ENCODE peak calls at places on chromosome 21, in seven cellular contexts. J, Z, W, G, O, I and P are unnamed samples.
A peak's percentile ranks its signal among the peaks of the same experiment; 100 is the strongest.

GRCh38 chr21:29704719-29705118 is 235.1 kb downstream of the GRIK1 start:
- DNase-seq in O (peak; percentile 46), G (no peak), Z (no peak), J (no peak), W (no peak), I (peak; percentile 5), P (no peak)

GRCh38 chr21:27112186-27112585 is 145.3 kb upstream of the ADAMTS5 start:
- DNase-seq in O (no peak), Z (no peak), W (no peak), J (no peak), G (no peak), I (no peak), P (no peak)

GRCh38 chr21:45864436-45864835 is 117.1 kb upstream of the COL6A1 start:
- DNase-seq in G (no peak), Z (no peak), J (no peak), O (no peak), W (no peak), I (peak; percentile 39), P (no peak)

GRCh38 chr21:14376854-14377253 is 6.1 kb downstream of the HSPA13 start:
- DNase-seq in O (no peak), W (no peak), G (no peak), I (no peak), Z (no peak), J (no peak), P (no peak)

GRCh38 chr21:24205317-24205716 is 1402.0 kb downstream of the MRPL39 start:
- DNase-seq in J (no peak), O (no peak), Z (no peak), I (no peak), G (no peak), W (no peak), P (no peak)

GRCh38 chr21:30733026-30733425 is 14.0 kb downstream of the KRTAP21-2 start:
- DNase-seq in J (no peak), G (no peak), O (peak; percentile 4), W (no peak), Z (no peak), I (no peak), P (no peak)

GRCh38 chr21:45894107-45894810 is 87.3 kb upstream of the COL6A1 start:
- DNase-seq in Z (peak; percentile 75), J (no peak), O (no peak), W (peak; percentile 29), I (peak; percentile 69), G (peak; percentile 71), P (no peak)

GRCh38 chr21:31577280-31577679 is 82.2 kb upstream of the SOD1 start:
- DNase-seq in Z (no peak), I (no peak), G (no peak), O (no peak), W (no peak), J (no peak), P (no peak)

GRCh38 chr21:31176080-31176551 is 137.8 kb upstream of the KRTAP19-8 start:
- DNase-seq in Z (no peak), W (no peak), J (no peak), O (no peak), G (no peak), I (no peak), P (no peak)

GRCh38 chr21:18155508-18156193 is 89.0 kb upstream of the CHODL start:
- DNase-seq in I (no peak), G (no peak), W (no peak), O (no peak), J (no peak), Z (no peak), P (no peak)

DNA sequence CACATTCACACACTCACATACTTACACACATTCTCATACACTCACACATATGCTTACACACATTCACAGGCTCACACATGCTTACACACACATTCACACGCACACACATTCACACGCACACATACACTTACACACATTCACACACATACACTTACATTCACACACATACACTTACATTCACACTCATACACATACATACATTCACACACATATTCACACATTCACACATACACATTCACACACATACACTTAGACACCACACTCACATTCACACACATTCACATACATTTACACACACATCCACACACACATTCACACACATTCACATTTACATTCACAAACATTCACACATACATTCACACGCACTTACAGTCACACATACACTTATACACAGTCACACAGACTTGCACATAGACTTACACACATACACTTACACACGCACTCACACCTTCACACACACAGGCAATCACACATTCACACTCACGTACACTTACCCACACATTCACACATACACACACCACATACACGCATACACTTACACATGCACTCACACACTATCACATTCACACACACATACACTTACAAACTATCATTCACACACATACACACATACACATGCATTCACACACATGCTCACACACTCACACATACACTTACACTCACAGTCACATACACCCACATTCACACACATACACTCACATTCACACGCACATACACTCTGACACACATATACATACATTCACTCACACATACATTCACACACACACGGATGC is 16.8 kb downstream of the PDE9A start:
- DNase-seq in W (no peak), O (no peak), G (no peak), I (no peak), Z (no peak), J (no peak), P (no peak)
- TF ChIP-seq CTCF in W (no peak), O (no peak), G (no peak), I (no peak), Z (no peak), J (no peak), P (no peak)

DNA sequence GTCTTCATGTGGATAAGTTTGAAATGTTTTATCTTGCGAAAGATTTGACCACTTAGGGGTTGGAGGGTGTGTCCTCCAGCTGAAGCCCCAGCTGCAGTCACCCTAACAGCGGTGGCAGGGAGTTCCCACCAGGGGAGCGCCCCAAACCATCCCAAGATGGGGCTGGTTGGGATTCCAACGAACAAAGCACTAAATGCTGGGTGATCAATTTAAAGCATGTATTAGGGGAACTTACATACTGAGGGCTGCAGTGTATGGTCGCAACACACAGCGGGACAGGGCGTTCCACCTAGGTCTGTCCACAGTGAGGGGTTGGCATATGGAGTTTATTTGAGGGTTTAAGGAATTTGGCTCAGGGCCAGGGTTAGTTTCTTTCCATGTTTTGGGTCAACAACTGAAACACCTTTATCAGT is 26.3 kb downstream of the SLC37A1 start:
- DNase-seq in Z (no peak), I (no peak), G (no peak), O (no peak), J (no peak), W (no peak), P (no peak)
- TF ChIP-seq CTCF in Z (no peak), I (no peak), G (peak; percentile 24), O (no peak), J (no peak), W (no peak), P (no peak)

DNA sequence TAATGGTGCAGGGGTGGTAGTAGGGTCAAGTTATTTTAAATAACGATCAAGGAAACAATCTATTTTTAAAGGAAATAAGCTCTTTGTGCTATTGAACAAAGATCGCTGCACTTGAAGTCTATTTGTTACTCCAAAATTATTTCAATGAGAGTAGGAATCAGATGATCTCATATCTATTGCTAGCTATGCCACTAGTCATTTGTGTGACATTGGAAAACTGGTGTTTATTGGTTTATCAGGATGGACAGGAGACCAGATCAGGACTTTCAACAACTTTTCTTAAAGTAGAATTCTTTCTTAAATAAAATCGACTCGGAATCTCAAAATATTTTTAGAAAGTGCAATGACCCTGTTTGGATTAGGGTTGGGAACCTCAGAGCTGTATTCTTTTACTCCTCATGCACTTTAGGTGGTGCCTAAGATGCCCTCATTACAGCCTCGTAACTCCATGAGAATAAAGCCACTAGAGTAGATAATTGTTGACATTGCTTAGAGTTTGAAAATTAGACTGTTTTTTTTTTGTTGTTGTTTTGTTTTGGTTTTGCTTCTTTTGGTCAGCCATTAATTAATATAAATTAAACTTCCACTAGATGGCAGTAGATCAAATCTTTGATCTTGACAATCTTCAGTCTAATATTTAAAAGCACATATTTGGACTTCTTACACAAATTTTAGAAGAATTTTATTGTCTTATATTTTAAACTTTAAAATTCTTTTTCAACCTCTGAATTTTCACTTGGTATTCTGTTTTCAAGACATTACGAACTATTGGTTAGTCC is 352.4 kb downstream of the USP25 start:
- DNase-seq in G (peak; percentile 42), W (no peak), I (peak; percentile 41), J (no peak), O (peak; percentile 17), Z (no peak), P (no peak)
- TF ChIP-seq CTCF in G (peak; percentile 29), W (peak; percentile 41), I (peak; percentile 48), J (peak; percentile 42), O (peak; percentile 29), Z (peak; percentile 61), P (peak; percentile 31)

GRCh38 chr21:39658066-39658465 is 45.3 kb downstream of the B3GALT5 start:
- DNase-seq in J (no peak), O (no peak), Z (no peak), I (no peak), W (no peak), G (no peak), P (no peak)
- TF ChIP-seq CTCF in J (no peak), O (no peak), Z (no peak), I (no peak), W (no peak), G (no peak), P (no peak)

GRCh38 chr21:44489962-44490361 is 34.7 kb downstream of the LRRC3 start:
- DNase-seq in G (no peak), I (no peak), O (no peak), Z (no peak), W (no peak), J (no peak), P (no peak)
- TF ChIP-seq CTCF in G (peak; percentile 8), I (no peak), O (no peak), Z (no peak), W (no peak), J (no peak), P (no peak)

GRCh38 chr21:37370152-37371040 is 3.8 kb downstream of the DYRK1A start:
- DNase-seq in G (peak; percentile 90), Z (no peak), I (peak; percentile 32), J (no peak), W (no peak), O (peak; percentile 79), P (no peak)

GRCh38 chr21:37371041-37371397 is 4.4 kb downstream of the DYRK1A start:
- DNase-seq in I (no peak), J (no peak), G (no peak), W (no peak), O (no peak), Z (no peak), P (no peak)

GRCh38 chr21:37367758-37368535 is 1.4 kb downstream of the DYRK1A start:
- DNase-seq in W (peak; percentile 38), I (peak; percentile 50), Z (no peak), J (no peak), O (peak; percentile 42), G (peak; percentile 36), P (no peak)

GRCh38 chr21:37368536-37369279 is 2.1 kb downstream of the DYRK1A start:
- DNase-seq in Z (no peak), W (no peak), I (peak; percentile 40), J (no peak), O (peak; percentile 45), G (no peak), P (no peak)

GRCh38 chr21:37369307-37369854 is 2.8 kb downstream of the DYRK1A start:
- DNase-seq in I (no peak), G (no peak), J (no peak), O (peak; percentile 11), Z (no peak), W (no peak), P (no peak)
- TF ChIP-seq CTCF in I (no peak), G (no peak), J (no peak), O (no peak), Z (no peak), W (no peak), P (no peak)

GRCh38 chr21:20971296-20971921 is 26.8 kb upstream of the NCAM2 start:
- DNase-seq in W (peak; percentile 23), J (no peak), G (peak; percentile 27), Z (peak; percentile 91), O (peak; percentile 71), I (peak; percentile 44), P (peak; percentile 24)
- TF ChIP-seq CTCF in W (peak; percentile 31), J (no peak), G (peak; percentile 30), Z (peak; percentile 74), O (peak; percentile 33), I (peak; percentile 52), P (peak; percentile 53)